ENCODE peak calls at places on chromosomes 4 and X, in five cellular contexts. A is naive B cell, N is mesenteric fat pad, Y is PC-3, S is esophagus squamous epithelium. R is an unnamed sample.
A peak's percentile ranks its signal among the peaks of the same experiment; 100 is the strongest.

GRCh38 chr4:184348311-184349233 is 125.8 kb downstream of the IRF2 start:
- DNase-seq in S (no peak), A (no peak), Y (no peak), N (no peak), R (peak; percentile 41)

GRCh38 chr4:102647117-102647516 is 113.7 kb downstream of the MANBA start:
- DNase-seq in S (no peak), A (no peak), N (no peak), Y (no peak), R (no peak)

GRCh38 chrX:108359811-108360602 is 78.2 kb downstream of the COL4A6 start:
- DNase-seq in N (no peak), Y (no peak), S (no peak), A (no peak), R (no peak)

GRCh38 chr4:162341533-162341932 is 177.7 kb upstream of the FSTL5 start:
- DNase-seq in Y (peak; percentile 4), S (no peak), A (no peak), N (no peak), R (no peak)

GRCh38 chrX:105260291-105261043 is 40.0 kb upstream of the TEX13A start:
- DNase-seq in A (no peak), Y (no peak), S (no peak), N (no peak), R (no peak)

GRCh38 chr4:87872043-87872442 is 39.3 kb downstream of the MEPE start:
- DNase-seq in S (no peak), Y (no peak), A (no peak), N (no peak), R (no peak)

GRCh38 chr4:71941001-71941400 is 90.8 kb upstream of the NPFFR2 start:
- DNase-seq in S (no peak), A (no peak), N (no peak), Y (peak; percentile 64), R (peak; percentile 13)

GRCh38 chr4:85734446-85734845 is 259.5 kb downstream of the ARHGAP24 start:
- DNase-seq in N (no peak), A (no peak), Y (peak; percentile 14), S (no peak), R (no peak)

GRCh38 chr4:66372706-66373105 is 702.4 kb upstream of the EPHA5 start:
- DNase-seq in A (no peak), N (no peak), S (no peak), Y (no peak), R (no peak)

GRCh38 chrX:143781103-143781502 is 60.6 kb upstream of the SPANXN2 start:
- DNase-seq in S (no peak), N (no peak), A (no peak), Y (peak; percentile 64), R (no peak)

GRCh38 chrX:10166248-10166716 is 9.5 kb downstream of the CLCN4 start:
- DNase-seq in Y (no peak), A (peak; percentile 25), S (no peak), N (no peak), R (no peak)

GRCh38 chrX:54530358-54530900 is 410 bp downstream of the GNL3L start:
- DNase-seq in A (no peak), S (no peak), N (no peak), Y (no peak), R (peak; percentile 21)

GRCh38 chrX:130539721-130540321 is 138.0 kb downstream of the RBMX2 start:
- DNase-seq in S (no peak), N (no peak), Y (peak; percentile 63), A (peak; percentile 21), R (peak; percentile 50)

GRCh38 chr4:114890773-114891172 is 222.6 kb downstream of the NDST4 start:
- DNase-seq in Y (no peak), N (no peak), S (no peak), A (no peak), R (no peak)

GRCh38 chrX:47497274-47497673 is 14.3 kb upstream of the ZNF41 start:
- DNase-seq in N (no peak), A (no peak), S (no peak), Y (peak; percentile 62), R (peak; percentile 23)

GRCh38 chr4:4395849-4396627 is 9.1 kb downstream of the NSG1 start:
- DNase-seq in A (peak; percentile 9), N (no peak), S (no peak), Y (no peak), R (peak; percentile 54)

GRCh38 chrX:72081605-72082320 is 50.0 kb downstream of the RTL5 start:
- DNase-seq in Y (no peak), N (no peak), A (no peak), S (no peak), R (no peak)

GRCh38 chr4:151576627-151577026 is 167.7 kb downstream of the FHIP1A start:
- DNase-seq in S (no peak), Y (no peak), A (no peak), N (no peak), R (no peak)

GRCh38 chr4:87044511-87045369 is 109.9 kb downstream of the AFF1 start:
- DNase-seq in S (no peak), A (no peak), Y (no peak), N (no peak), R (no peak)

GRCh38 chr4:86977621-86978184 is 42.9 kb downstream of the AFF1 start:
- DNase-seq in Y (peak; percentile 88), S (no peak), A (no peak), N (no peak), R (no peak)

GRCh38 chrX:107537815-107538214 is 88.4 kb downstream of the FRMPD3 start:
- DNase-seq in A (peak; percentile 8), S (no peak), N (no peak), Y (peak; percentile 68), R (peak; percentile 15)

GRCh38 chrX:15382809-15383208 is 1.4 kb downstream of the VEGFD start:
- DNase-seq in Y (peak; percentile 2), N (no peak), S (no peak), A (no peak), R (no peak)

GRCh38 chr4:44553143-44553542 is 98.3 kb downstream of the YIPF7 start:
- DNase-seq in N (no peak), S (no peak), A (no peak), Y (no peak), R (no peak)

GRCh38 chr4:177227636-177228035 is 82.0 kb upstream of the NEIL3 start:
- DNase-seq in N (no peak), S (no peak), A (no peak), Y (no peak), R (no peak)

GRCh38 chr4:62640296-62640695 is 1440.2 kb downstream of the ADGRL3 start:
- DNase-seq in Y (peak; percentile 81), N (no peak), A (no peak), S (no peak), R (no peak)

GRCh38 chr4:21801661-21802355 is 146.8 kb downstream of the KCNIP4 start:
- DNase-seq in S (no peak), N (no peak), Y (peak; percentile 9), A (no peak), R (no peak)

GRCh38 chr4:184845367-184846011 is 19.7 kb upstream of the ACSL1 start:
- DNase-seq in Y (peak; percentile 79), A (no peak), S (no peak), N (no peak), R (no peak)

GRCh38 chrX:124098089-124098488 is 136.6 kb downstream of the STAG2 start:
- DNase-seq in Y (peak; percentile 53), S (no peak), N (no peak), A (peak; percentile 1), R (peak; percentile 48)

GRCh38 chr4:7206856-7207567 is 14.7 kb downstream of the SORCS2 start:
- DNase-seq in N (no peak), S (no peak), A (no peak), Y (peak; percentile 82), R (no peak)

GRCh38 chrX:153645921-153646481 is 1.0 kb upstream of the DUSP9 start:
- DNase-seq in A (no peak), Y (no peak), N (peak; percentile 74), S (no peak), R (no peak)

GRCh38 chrX:56313308-56313707 is 81.2 kb downstream of the KLF8 start:
- DNase-seq in S (no peak), Y (no peak), A (no peak), N (no peak), R (no peak)

GRCh38 chrX:2572740-2573139 is 72.0 kb upstream of the DHRSX start:
- DNase-seq in S (no peak), A (no peak), N (no peak), Y (peak; percentile 44), R (no peak)

GRCh38 chr4:141432000-141432712 is 204.2 kb upstream of the IL15 start:
- DNase-seq in N (no peak), A (no peak), Y (no peak), S (no peak), R (no peak)

GRCh38 chr4:180828455-180829018 is 1414.7 kb upstream of the TENM3 start:
- DNase-seq in Y (peak; percentile 73), A (no peak), N (no peak), S (no peak), R (peak; percentile 68)

GRCh38 chrX:37371578-37371981 is 22.4 kb downstream of the PRRG1 start:
- DNase-seq in N (no peak), Y (no peak), A (no peak), S (no peak), R (no peak)